ENCODE peak calls at places on chromosomes 16 and 17, in eight cellular contexts. One of them, this sample, is unnamed.

GRCh38 chr16:69691980-69692911 is 34.1 kb downstream of the NQO1 start:
- DNase-seq in SK-N-SH: no peak
- DNase-seq in fibroblast of lung: peak; percentile 45
- DNase-seq in CD4-positive, CD25-positive, alpha-beta regulatory T cell: no peak
- DNase-seq in ovary: no peak
- DNase-seq in OCI-LY7: peak; percentile 35
- DNase-seq in heart right ventricle: no peak
- DNase-seq in adrenal gland: no peak
- DNase-seq in this sample: no peak

GRCh38 chr16:9846362-9847099 is 335.7 kb downstream of the GRIN2A start:
- DNase-seq in SK-N-SH: no peak
- DNase-seq in fibroblast of lung: no peak
- DNase-seq in CD4-positive, CD25-positive, alpha-beta regulatory T cell: no peak
- DNase-seq in ovary: no peak
- DNase-seq in OCI-LY7: no peak
- DNase-seq in heart right ventricle: no peak
- DNase-seq in adrenal gland: no peak
- DNase-seq in this sample: no peak

GRCh38 chr16:57815987-57816745 is 13.9 kb upstream of the KIFC3 start:
- DNase-seq in SK-N-SH: peak; percentile 29
- DNase-seq in fibroblast of lung: peak; percentile 97
- DNase-seq in CD4-positive, CD25-positive, alpha-beta regulatory T cell: no peak
- DNase-seq in ovary: peak; percentile 60
- DNase-seq in OCI-LY7: no peak
- DNase-seq in heart right ventricle: peak; percentile 83
- DNase-seq in adrenal gland: peak; percentile 92
- DNase-seq in this sample: peak; percentile 83

GRCh38 chr17:38898812-38899348 is 26.5 kb upstream of the LASP1NB start:
- DNase-seq in SK-N-SH: no peak
- DNase-seq in fibroblast of lung: no peak
- DNase-seq in CD4-positive, CD25-positive, alpha-beta regulatory T cell: peak; percentile 76
- DNase-seq in ovary: no peak
- DNase-seq in OCI-LY7: peak; percentile 88
- DNase-seq in heart right ventricle: peak; percentile 43
- DNase-seq in adrenal gland: no peak
- DNase-seq in this sample: no peak

GRCh38 chr17:19747829-19748806 is at the start of gene ALDH3A1:
- DNase-seq in SK-N-SH: no peak
- DNase-seq in fibroblast of lung: no peak
- DNase-seq in CD4-positive, CD25-positive, alpha-beta regulatory T cell: no peak
- DNase-seq in ovary: no peak
- DNase-seq in OCI-LY7: no peak
- DNase-seq in heart right ventricle: no peak
- DNase-seq in adrenal gland: no peak
- DNase-seq in this sample: no peak

GRCh38 chr17:10119203-10120112 is 78.9 kb downstream of the GAS7 start:
- DNase-seq in SK-N-SH: no peak
- DNase-seq in fibroblast of lung: no peak
- DNase-seq in CD4-positive, CD25-positive, alpha-beta regulatory T cell: no peak
- DNase-seq in ovary: no peak
- DNase-seq in OCI-LY7: no peak
- DNase-seq in heart right ventricle: peak; percentile 52
- DNase-seq in adrenal gland: peak; percentile 35
- DNase-seq in this sample: no peak

GRCh38 chr17:75181608-75182318 is 996 bp downstream of the SUMO2 start:
- DNase-seq in SK-N-SH: peak; percentile 36
- DNase-seq in fibroblast of lung: no peak
- DNase-seq in CD4-positive, CD25-positive, alpha-beta regulatory T cell: peak; percentile 42
- DNase-seq in ovary: peak; percentile 26
- DNase-seq in OCI-LY7: peak; percentile 55
- DNase-seq in heart right ventricle: no peak
- DNase-seq in adrenal gland: peak; percentile 19
- DNase-seq in this sample: peak; percentile 55

GRCh38 chr17:56629450-56630187 is 36.1 kb downstream of the NOG start:
- DNase-seq in SK-N-SH: peak; percentile 36
- DNase-seq in fibroblast of lung: peak; percentile 5
- DNase-seq in CD4-positive, CD25-positive, alpha-beta regulatory T cell: peak; percentile 18
- DNase-seq in ovary: no peak
- DNase-seq in OCI-LY7: no peak
- DNase-seq in heart right ventricle: no peak
- DNase-seq in adrenal gland: no peak
- DNase-seq in this sample: no peak

GRCh38 chr16:51151435-51151950 is 423 bp upstream of the SALL1 start:
- DNase-seq in SK-N-SH: peak; percentile 81
- DNase-seq in fibroblast of lung: peak; percentile 92
- DNase-seq in CD4-positive, CD25-positive, alpha-beta regulatory T cell: no peak
- DNase-seq in ovary: peak; percentile 80
- DNase-seq in OCI-LY7: no peak
- DNase-seq in heart right ventricle: peak; percentile 53
- DNase-seq in adrenal gland: no peak
- DNase-seq in this sample: peak; percentile 54

GRCh38 chr17:56230660-56231059 is 77.4 kb downstream of the ANKFN1 start:
- DNase-seq in SK-N-SH: no peak
- DNase-seq in fibroblast of lung: peak; percentile 45
- DNase-seq in CD4-positive, CD25-positive, alpha-beta regulatory T cell: no peak
- DNase-seq in ovary: no peak
- DNase-seq in OCI-LY7: no peak
- DNase-seq in heart right ventricle: no peak
- DNase-seq in adrenal gland: no peak
- DNase-seq in this sample: no peak

GRCh38 chr17:68909066-68909465 is 46.1 kb downstream of the ABCA8 start:
- DNase-seq in SK-N-SH: no peak
- DNase-seq in fibroblast of lung: peak; percentile 96
- DNase-seq in CD4-positive, CD25-positive, alpha-beta regulatory T cell: no peak
- DNase-seq in ovary: peak; percentile 44
- DNase-seq in OCI-LY7: peak; percentile 20
- DNase-seq in heart right ventricle: no peak
- DNase-seq in adrenal gland: peak; percentile 73
- DNase-seq in this sample: no peak

GRCh38 chr17:44473367-44473766 is 29.8 kb downstream of the GPATCH8 start:
- DNase-seq in SK-N-SH: no peak
- DNase-seq in fibroblast of lung: peak; percentile 55
- DNase-seq in CD4-positive, CD25-positive, alpha-beta regulatory T cell: no peak
- DNase-seq in ovary: no peak
- DNase-seq in OCI-LY7: no peak
- DNase-seq in heart right ventricle: no peak
- DNase-seq in adrenal gland: no peak
- DNase-seq in this sample: no peak

GRCh38 chr16:24141466-24141865 is 114.7 kb upstream of the CACNG3 start:
- DNase-seq in SK-N-SH: no peak
- DNase-seq in fibroblast of lung: no peak
- DNase-seq in CD4-positive, CD25-positive, alpha-beta regulatory T cell: no peak
- DNase-seq in ovary: no peak
- DNase-seq in OCI-LY7: no peak
- DNase-seq in heart right ventricle: no peak
- DNase-seq in adrenal gland: no peak
- DNase-seq in this sample: no peak

GRCh38 chr16:67703626-67704025 is 15.5 kb downstream of the GFOD2 start:
- DNase-seq in SK-N-SH: no peak
- DNase-seq in fibroblast of lung: no peak
- DNase-seq in CD4-positive, CD25-positive, alpha-beta regulatory T cell: no peak
- DNase-seq in ovary: no peak
- DNase-seq in OCI-LY7: no peak
- DNase-seq in heart right ventricle: no peak
- DNase-seq in adrenal gland: no peak
- DNase-seq in this sample: no peak

GRCh38 chr16:49824600-49824999 is 31.3 kb downstream of the ZNF423 start:
- DNase-seq in SK-N-SH: no peak
- DNase-seq in fibroblast of lung: no peak
- DNase-seq in CD4-positive, CD25-positive, alpha-beta regulatory T cell: no peak
- DNase-seq in ovary: no peak
- DNase-seq in OCI-LY7: no peak
- DNase-seq in heart right ventricle: no peak
- DNase-seq in adrenal gland: no peak
- DNase-seq in this sample: no peak

GRCh38 chr16:1863681-1864460 is 8.1 kb downstream of the MEIOB start:
- DNase-seq in SK-N-SH: peak; percentile 44
- DNase-seq in fibroblast of lung: peak; percentile 33
- DNase-seq in CD4-positive, CD25-positive, alpha-beta regulatory T cell: peak; percentile 37
- DNase-seq in ovary: no peak
- DNase-seq in OCI-LY7: peak; percentile 55
- DNase-seq in heart right ventricle: no peak
- DNase-seq in adrenal gland: no peak
- DNase-seq in this sample: peak; percentile 21

GRCh38 chr16:84532299-84532724 is 27.9 kb upstream of the MEAK7 start:
- DNase-seq in SK-N-SH: no peak
- DNase-seq in fibroblast of lung: peak; percentile 99
- DNase-seq in CD4-positive, CD25-positive, alpha-beta regulatory T cell: no peak
- DNase-seq in ovary: peak; percentile 53
- DNase-seq in OCI-LY7: no peak
- DNase-seq in heart right ventricle: peak; percentile 56
- DNase-seq in adrenal gland: peak; percentile 69
- DNase-seq in this sample: no peak

GRCh38 chr16:79715088-79715487 is 114.6 kb upstream of the MAF start:
- DNase-seq in SK-N-SH: no peak
- DNase-seq in fibroblast of lung: no peak
- DNase-seq in CD4-positive, CD25-positive, alpha-beta regulatory T cell: no peak
- DNase-seq in ovary: no peak
- DNase-seq in OCI-LY7: no peak
- DNase-seq in heart right ventricle: no peak
- DNase-seq in adrenal gland: no peak
- DNase-seq in this sample: no peak

GRCh38 chr17:81483085-81483861 is 29.3 kb downstream of the ACTG1 start:
- DNase-seq in SK-N-SH: no peak
- DNase-seq in fibroblast of lung: no peak
- DNase-seq in CD4-positive, CD25-positive, alpha-beta regulatory T cell: no peak
- DNase-seq in ovary: no peak
- DNase-seq in OCI-LY7: peak; percentile 51
- DNase-seq in heart right ventricle: peak; percentile 68
- DNase-seq in adrenal gland: no peak
- DNase-seq in this sample: peak; percentile 92

GRCh38 chr17:55421179-55421934 is at the start of gene MMD:
- DNase-seq in SK-N-SH: peak; percentile 86
- DNase-seq in fibroblast of lung: no peak
- DNase-seq in CD4-positive, CD25-positive, alpha-beta regulatory T cell: peak; percentile 21
- DNase-seq in ovary: peak; percentile 26
- DNase-seq in OCI-LY7: peak; percentile 17
- DNase-seq in heart right ventricle: no peak
- DNase-seq in adrenal gland: peak; percentile 4
- DNase-seq in this sample: peak; percentile 70

DNA sequence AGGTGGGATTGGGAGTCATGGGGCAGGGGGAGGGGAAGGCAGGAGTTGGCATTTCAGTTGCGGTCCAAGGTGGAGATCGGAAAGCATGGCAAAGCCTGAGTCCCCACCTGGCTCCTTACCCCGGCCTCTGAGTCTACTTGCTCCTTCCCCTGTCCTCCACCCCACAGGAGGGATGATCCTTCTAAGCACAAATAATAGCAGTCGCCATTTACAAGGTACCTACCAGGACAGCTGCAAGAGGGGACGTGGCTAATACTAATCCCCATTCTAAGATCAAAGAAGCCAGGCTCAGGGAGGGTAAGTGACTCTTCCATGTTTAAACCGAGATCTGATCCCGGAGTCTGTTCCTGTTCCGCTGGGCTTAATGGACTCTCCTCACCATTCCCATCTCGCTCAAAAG is 396.3 kb downstream of the SLC39A11 start:
- DNase-seq in SK-N-SH: no peak
- DNase-seq in fibroblast of lung: no peak
- DNase-seq in CD4-positive, CD25-positive, alpha-beta regulatory T cell: no peak
- DNase-seq in ovary: no peak
- DNase-seq in OCI-LY7: no peak
- DNase-seq in heart right ventricle: no peak
- DNase-seq in adrenal gland: no peak
- DNase-seq in this sample: no peak
- H3K4me1 ChIP-seq in SK-N-SH: peaks cover 37% of the 10 kb centered on the region
- H3K4me1 ChIP-seq in fibroblast of lung: peaks cover 5% of the 10 kb centered on the region
- H3K4me1 ChIP-seq in CD4-positive, CD25-positive, alpha-beta regulatory T cell: no peaks in the 10 kb centered on the region
- H3K4me1 ChIP-seq in ovary: no peaks in the 10 kb centered on the region
- H3K4me1 ChIP-seq in OCI-LY7: no peaks in the 10 kb centered on the region
- H3K4me1 ChIP-seq in heart right ventricle: no peaks in the 10 kb centered on the region
- H3K4me1 ChIP-seq in adrenal gland: no peaks in the 10 kb centered on the region
- H3K4me1 ChIP-seq in this sample: no peaks in the 10 kb centered on the region

GRCh38 chr16:54194008-54194731 is 92.4 kb downstream of the IRX3 start:
- DNase-seq in SK-N-SH: no peak
- DNase-seq in fibroblast of lung: peak; percentile 47
- DNase-seq in CD4-positive, CD25-positive, alpha-beta regulatory T cell: no peak
- DNase-seq in ovary: peak; percentile 18
- DNase-seq in OCI-LY7: no peak
- DNase-seq in heart right ventricle: peak; percentile 91
- DNase-seq in adrenal gland: peak; percentile 24
- DNase-seq in this sample: no peak
- H3K27ac ChIP-seq in SK-N-SH: no peak overlapping the region
- H3K27ac ChIP-seq in fibroblast of lung: no peak overlapping the region
- H3K27ac ChIP-seq in CD4-positive, CD25-positive, alpha-beta regulatory T cell: no peak overlapping the region
- H3K27ac ChIP-seq in ovary: no peak overlapping the region
- H3K27ac ChIP-seq in OCI-LY7: no peak overlapping the region
- H3K27ac ChIP-seq in heart right ventricle: peak overlapping the region; percentile 87
- H3K27ac ChIP-seq in adrenal gland: no peak overlapping the region
- H3K27ac ChIP-seq in this sample: no peak overlapping the region

DNA sequence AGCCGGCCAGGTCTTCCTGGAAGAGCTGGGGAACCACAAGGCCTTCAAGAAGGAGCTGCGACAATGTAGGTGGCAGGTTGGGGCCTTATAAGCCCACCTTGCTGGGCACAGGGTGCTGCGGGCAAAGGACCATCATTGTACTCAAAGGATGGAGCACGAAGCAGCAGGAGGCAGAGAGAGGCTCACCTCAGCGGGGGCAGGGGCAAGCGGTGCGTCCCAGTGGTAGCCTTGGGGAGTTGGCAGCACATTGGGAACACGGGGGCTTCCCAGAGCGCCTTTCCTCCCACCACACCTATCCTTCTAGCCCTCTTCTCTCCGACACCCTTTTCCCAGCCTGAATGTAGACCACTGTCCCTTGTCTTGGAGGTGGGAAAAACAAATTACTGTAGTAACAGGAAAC is 2.1 kb downstream of the CNP start:
- DNase-seq in SK-N-SH: no peak
- DNase-seq in fibroblast of lung: no peak
- DNase-seq in CD4-positive, CD25-positive, alpha-beta regulatory T cell: no peak
- DNase-seq in ovary: no peak
- DNase-seq in OCI-LY7: no peak
- DNase-seq in heart right ventricle: no peak
- DNase-seq in adrenal gland: no peak
- DNase-seq in this sample: no peak
- H3K4me3 ChIP-seq in SK-N-SH: no peak overlapping the region
- H3K4me3 ChIP-seq in fibroblast of lung: peak overlapping the region; percentile 10
- H3K4me3 ChIP-seq in CD4-positive, CD25-positive, alpha-beta regulatory T cell: no peak overlapping the region
- H3K4me3 ChIP-seq in ovary: no peak overlapping the region
- H3K4me3 ChIP-seq in OCI-LY7: no peak overlapping the region
- H3K4me3 ChIP-seq in heart right ventricle: no peak overlapping the region
- H3K4me3 ChIP-seq in adrenal gland: no peak overlapping the region
- H3K4me3 ChIP-seq in this sample: no peak overlapping the region

DNA sequence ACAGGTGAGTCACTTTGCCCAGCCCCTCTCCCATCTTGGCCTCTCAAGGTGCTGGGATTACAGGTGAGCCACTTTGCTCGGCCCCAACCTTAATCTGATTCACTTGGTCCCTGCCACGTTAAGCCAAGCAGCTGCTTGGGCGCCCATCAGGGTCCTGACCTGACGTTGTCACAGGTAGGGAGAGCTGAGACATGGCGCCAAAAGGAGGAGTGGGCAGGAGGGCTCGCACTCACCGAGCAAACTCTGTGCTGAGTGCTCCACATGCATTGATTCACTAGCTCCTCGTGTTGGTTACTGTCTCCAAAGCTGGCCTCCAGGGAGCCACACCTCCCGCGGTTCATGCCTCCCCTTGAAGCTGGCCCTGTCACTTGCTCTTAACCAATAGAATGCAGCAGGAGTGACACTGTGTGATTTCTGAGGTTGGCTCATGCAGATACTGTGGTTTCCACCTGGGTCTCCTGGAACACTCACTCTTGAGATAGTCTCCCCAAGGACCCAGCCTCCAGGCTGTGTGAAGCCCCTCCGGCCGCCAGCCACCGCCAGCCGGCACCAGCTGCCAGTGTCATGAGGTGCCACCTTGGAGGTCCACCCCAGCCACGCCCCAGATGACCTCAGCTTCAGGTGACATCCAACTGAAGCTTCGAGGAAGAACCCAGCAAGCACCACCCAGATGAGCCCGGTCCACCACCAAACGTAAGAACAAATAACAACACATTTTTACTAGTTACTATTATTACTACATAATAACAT is 223.0 kb downstream of the GSG1L start:
- DNase-seq in SK-N-SH: no peak
- DNase-seq in fibroblast of lung: no peak
- DNase-seq in CD4-positive, CD25-positive, alpha-beta regulatory T cell: no peak
- DNase-seq in ovary: no peak
- DNase-seq in OCI-LY7: no peak
- DNase-seq in heart right ventricle: no peak
- DNase-seq in adrenal gland: no peak
- DNase-seq in this sample: no peak
- H3K4me1 ChIP-seq in SK-N-SH: no peaks in the 10 kb centered on the region
- H3K4me1 ChIP-seq in fibroblast of lung: no peaks in the 10 kb centered on the region
- H3K4me1 ChIP-seq in CD4-positive, CD25-positive, alpha-beta regulatory T cell: no peaks in the 10 kb centered on the region
- H3K4me1 ChIP-seq in ovary: no peaks in the 10 kb centered on the region
- H3K4me1 ChIP-seq in OCI-LY7: no peaks in the 10 kb centered on the region
- H3K4me1 ChIP-seq in heart right ventricle: no peaks in the 10 kb centered on the region
- H3K4me1 ChIP-seq in adrenal gland: no peaks in the 10 kb centered on the region
- H3K4me1 ChIP-seq in this sample: no peaks in the 10 kb centered on the region

This sample was measured in pancreas.